ENCODE peak calls at places on chromosomes 11 and 22, in four cellular contexts. One of them, this sample, is unnamed.

GRCh38 chr11:36376888-36377758 is 81.0 kb downstream of the PRR5L start:
- DNase-seq in kidney epithelial cell: no peak
- DNase-seq in cardiac muscle cell: peak
- DNase-seq in GM12865: no peak
- DNase-seq in this sample: peak

GRCh38 chr22:48713266-48714205 is 1114.1 kb downstream of the BRD1 start:
- DNase-seq in GM12865: no peak
- DNase-seq in cardiac muscle cell: no peak
- DNase-seq in kidney epithelial cell: no peak
- DNase-seq in this sample: no peak

GRCh38 chr11:123434262-123434661 is 4.2 kb downstream of the GRAMD1B start:
- DNase-seq in kidney epithelial cell: no peak
- DNase-seq in cardiac muscle cell: no peak
- DNase-seq in GM12865: peak
- DNase-seq in this sample: peak

GRCh38 chr11:65310756-65311155 is 3.9 kb upstream of the CDC42EP2 start:
- DNase-seq in GM12865: no peak
- DNase-seq in cardiac muscle cell: no peak
- DNase-seq in kidney epithelial cell: no peak
- DNase-seq in this sample: no peak

GRCh38 chr11:68927280-68928107 is 23.8 kb downstream of the IGHMBP2 start:
- DNase-seq in kidney epithelial cell: no peak
- DNase-seq in cardiac muscle cell: no peak
- DNase-seq in GM12865: peak
- DNase-seq in this sample: no peak

GRCh38 chr11:108025387-108026080 is 16.8 kb downstream of the CUL5 start:
- DNase-seq in GM12865: peak
- DNase-seq in cardiac muscle cell: no peak
- DNase-seq in kidney epithelial cell: no peak
- DNase-seq in this sample: no peak

GRCh38 chr11:44564198-44564597 is 1.3 kb upstream of the CD82 start:
- DNase-seq in cardiac muscle cell: no peak
- DNase-seq in kidney epithelial cell: no peak
- DNase-seq in GM12865: no peak
- DNase-seq in this sample: no peak

GRCh38 chr11:126216526-126217305 is 5.1 kb downstream of the FAM118B start:
- DNase-seq in GM12865: no peak
- DNase-seq in kidney epithelial cell: no peak
- DNase-seq in cardiac muscle cell: no peak
- DNase-seq in this sample: no peak

GRCh38 chr22:28027453-28028448 is 108.7 kb upstream of the PITPNB start:
- DNase-seq in kidney epithelial cell: no peak
- DNase-seq in GM12865: no peak
- DNase-seq in cardiac muscle cell: no peak
- DNase-seq in this sample: peak

GRCh38 chr22:39567135-39567946 is 3.2 kb upstream of the CACNA1I start:
- DNase-seq in kidney epithelial cell: no peak
- DNase-seq in cardiac muscle cell: no peak
- DNase-seq in GM12865: peak
- DNase-seq in this sample: peak

GRCh38 chr22:26756675-26757293 is 99.4 kb downstream of the MIAT start:
- DNase-seq in kidney epithelial cell: no peak
- DNase-seq in cardiac muscle cell: peak
- DNase-seq in GM12865: peak
- DNase-seq in this sample: peak

GRCh38 chr22:26597480-26597879 is 7.5 kb upstream of the TPST2 start:
- DNase-seq in cardiac muscle cell: no peak
- DNase-seq in kidney epithelial cell: no peak
- DNase-seq in GM12865: no peak
- DNase-seq in this sample: no peak

GRCh38 chr11:75319035-75319877 is 32.2 kb downstream of the ARRB1 start:
- DNase-seq in cardiac muscle cell: no peak
- DNase-seq in GM12865: no peak
- DNase-seq in kidney epithelial cell: no peak
- DNase-seq in this sample: no peak

GRCh38 chr11:65180877-65181568 is 705 bp upstream of the CAPN1 start:
- DNase-seq in cardiac muscle cell: peak
- DNase-seq in GM12865: peak
- DNase-seq in kidney epithelial cell: no peak
- DNase-seq in this sample: peak

GRCh38 chr11:2137202-2138071 is 1.8 kb downstream of the IGF2 start:
- DNase-seq in kidney epithelial cell: no peak
- DNase-seq in cardiac muscle cell: peak
- DNase-seq in GM12865: no peak
- DNase-seq in this sample: no peak

GRCh38 chr11:765025-765801 is 12.1 kb downstream of the GATD1 start:
- DNase-seq in kidney epithelial cell: no peak
- DNase-seq in cardiac muscle cell: peak
- DNase-seq in GM12865: peak
- DNase-seq in this sample: peak

This sample was measured in stimulated activated CD8-positive, alpha-beta memory T cell treated with anti-CD3 and anti-CD28 coated beads, Interleukin-4, amount 100 ng/mL, for 48 hours.